ENCODE peak calls at places on chromosomes 13 and 19, in seven cellular contexts. K is activated T-cell treated with anti-CD3 and anti-CD28 coated beads, Interleukin-2, amount 50 U/mL, for 72 hours; R is NCI-H2081; N is pons; G is AG08395; Y is stimulated activated CD8-positive, alpha-beta memory T cell treated with anti-CD3 and anti-CD28 coated beads, Interleukin-15, amount 100 ng/mL, for 24 hours; E is NCI-H2107. J is an unnamed sample.

GRCh38 chr19:43489310-43489709 is 15.2 kb downstream of the PHLDB3 start:
- DNase-seq in K (no peak), R (no peak), N (no peak), G (no peak), Y (no peak), E (no peak), J (no peak)

GRCh38 chr19:5333581-5334365 is 6.8 kb downstream of the PTPRS start:
- DNase-seq in K (no peak), R (no peak), N (no peak), G (no peak), Y (no peak), E (no peak), J (no peak)

GRCh38 chr19:51025809-51026553 is 435 bp downstream of the KLK11 start:
- DNase-seq in K (no peak), R (no peak), N (no peak), G (no peak), Y (no peak), E (no peak), J (no peak)

GRCh38 chr19:46357846-46358583 is 11.1 kb downstream of the PPP5C start:
- DNase-seq in K (no peak), R (no peak), N (no peak), G (peak; percentile 12), Y (no peak), E (no peak), J (peak; percentile 65)

GRCh38 chr19:6425732-6426686 is 1.4 kb upstream of the KHSRP start:
- DNase-seq in K (peak; percentile 21), R (no peak), N (no peak), G (no peak), Y (no peak), E (no peak), J (no peak)

GRCh38 chr19:485583-486236 is 10.6 kb upstream of the MADCAM1 start:
- DNase-seq in K (no peak), R (peak; percentile 41), N (peak; percentile 97), G (no peak), Y (no peak), E (peak; percentile 31), J (peak; percentile 35)

GRCh38 chr13:44818016-44818415 is 171.3 kb downstream of the NUFIP1 start:
- DNase-seq in K (no peak), R (no peak), N (no peak), G (no peak), Y (no peak), E (no peak), J (no peak)

GRCh38 chr13:32659736-32660135 is 73.5 kb downstream of the PDS5B start:
- DNase-seq in K (no peak), R (no peak), N (no peak), G (no peak), Y (no peak), E (no peak), J (no peak)

GRCh38 chr19:8973501-8974091 is 36.6 kb downstream of the MUC16 start:
- DNase-seq in K (no peak), R (no peak), N (no peak), G (no peak), Y (no peak), E (no peak), J (no peak)

GRCh38 chr19:41621654-41622053 is 5.2 kb downstream of the CEACAM4 start:
- DNase-seq in K (no peak), R (no peak), N (no peak), G (no peak), Y (no peak), E (no peak), J (no peak)

GRCh38 chr13:41613984-41614581 is 156.7 kb downstream of the RGCC start:
- DNase-seq in K (no peak), R (no peak), N (peak; percentile 32), G (peak; percentile 82), Y (no peak), E (no peak), J (peak; percentile 96)

GRCh38 chr13:50106559-50106958 is 91.3 kb downstream of the KCNRG start:
- DNase-seq in K (no peak), R (no peak), N (no peak), G (no peak), Y (no peak), E (no peak), J (no peak)

GRCh38 chr19:41994521-41994971 is 516 bp upstream of the ATP1A3 start:
- DNase-seq in K (no peak), R (no peak), N (no peak), G (no peak), Y (no peak), E (no peak), J (no peak)

GRCh38 chr13:75647126-75647784 is 11.1 kb downstream of the LMO7 start:
- DNase-seq in K (no peak), R (no peak), N (no peak), G (no peak), Y (no peak), E (no peak), J (peak; percentile 61)

GRCh38 chr13:97196340-97196739 is 25.8 kb upstream of the MBNL2 start:
- DNase-seq in K (no peak), R (no peak), N (no peak), G (no peak), Y (no peak), E (no peak), J (no peak)

GRCh38 chr19:4849019-4849418 is 17.5 kb upstream of the TICAM1 start:
- DNase-seq in K (no peak), R (no peak), N (no peak), G (no peak), Y (no peak), E (no peak), J (no peak)

GRCh38 chr13:33139186-33139585 is 123.0 kb downstream of the KL start:
- DNase-seq in K (no peak), R (no peak), N (peak; percentile 45), G (no peak), Y (no peak), E (peak; percentile 10), J (no peak)

J was measured in AG10803.